ENCODE peak calls at places on chromosomes 4 and X, in seven cellular contexts. D, F, E, Y, T, P and V are unnamed samples.

GRCh38 chr4:57064811-57065711 is 45.1 kb downstream of the IGFBP7 start:
- DNase-seq in E (no peak), P (peak), D (no peak), F (no peak), Y (peak), T (peak), V (no peak)

GRCh38 chr4:150001815-150002214 is 76.4 kb upstream of the DCLK2 start:
- DNase-seq in F (no peak), E (no peak), Y (no peak), T (no peak), D (no peak), P (no peak), V (no peak)

GRCh38 chr4:66465111-66465510 is 794.8 kb upstream of the EPHA5 start:
- DNase-seq in T (no peak), Y (no peak), E (no peak), D (no peak), P (no peak), F (no peak), V (no peak)

GRCh38 chr4:836003-836511 is 10.1 kb upstream of the CPLX1 start:
- DNase-seq in Y (no peak), D (peak), T (no peak), P (no peak), F (no peak), E (no peak), V (no peak)

GRCh38 chrX:53544936-53545335 is 110.8 kb upstream of the HSD17B10 start:
- DNase-seq in P (no peak), F (no peak), E (no peak), Y (no peak), D (no peak), T (no peak), V (no peak)

GRCh38 chr4:151568966-151569365 is 160.0 kb downstream of the FHIP1A start:
- DNase-seq in D (no peak), P (no peak), F (no peak), Y (no peak), T (no peak), E (no peak), V (no peak)

GRCh38 chr4:97367878-97368277 is 775.4 kb downstream of the STPG2 start:
- DNase-seq in F (no peak), E (no peak), T (no peak), Y (no peak), P (no peak), D (no peak), V (no peak)

GRCh38 chr4:37762294-37763163 is 64.0 kb upstream of the PGM2 start:
- DNase-seq in F (no peak), P (no peak), Y (no peak), E (peak), D (no peak), T (no peak), V (no peak)

GRCh38 chr4:116001291-116001690 is 887.9 kb upstream of the NDST4 start:
- DNase-seq in P (no peak), Y (no peak), F (no peak), D (no peak), E (no peak), T (no peak), V (no peak)

GRCh38 chr4:111641813-111642579 is 503.3 kb upstream of the FAM241A start:
- DNase-seq in P (peak), Y (peak), F (no peak), T (peak), E (peak), D (no peak), V (peak)

GRCh38 chrX:13721819-13722527 is 12.4 kb downstream of the TRAPPC2 start:
- DNase-seq in F (no peak), Y (peak), P (peak), D (no peak), T (no peak), E (no peak), V (no peak)

GRCh38 chr4:81218206-81218605 is 3.2 kb upstream of the PRKG2 start:
- DNase-seq in T (no peak), E (no peak), D (no peak), P (no peak), Y (no peak), F (no peak), V (no peak)

GRCh38 chrX:2962346-2962745 is 33.2 kb upstream of the ARSD start:
- DNase-seq in T (peak), Y (no peak), F (no peak), E (no peak), P (no peak), D (no peak), V (no peak)

GRCh38 chrX:132257116-132257515 is 37.9 kb upstream of the RAP2C start:
- DNase-seq in F (no peak), T (no peak), Y (peak), D (no peak), E (no peak), P (no peak), V (no peak)

GRCh38 chr4:140603286-140603685 is 34.5 kb upstream of the UCP1 start:
- DNase-seq in E (no peak), D (no peak), T (no peak), P (no peak), Y (no peak), F (no peak), V (no peak)

GRCh38 chr4:87783781-87784180 is 15.6 kb upstream of the IBSP start:
- DNase-seq in Y (peak), F (no peak), T (no peak), D (no peak), P (no peak), E (no peak), V (no peak)

GRCh38 chrX:132375941-132376340 is 112.9 kb downstream of the MBNL3 start:
- DNase-seq in P (no peak), F (no peak), D (no peak), E (no peak), Y (no peak), T (no peak), V (no peak)

GRCh38 chr4:73976716-73977115 is 5.1 kb downstream of the PF4 start:
- DNase-seq in F (no peak), P (no peak), E (no peak), Y (peak), D (no peak), T (no peak), V (no peak)

GRCh38 chrX:23364416-23364815 is 29.8 kb downstream of the PTCHD1 start:
- DNase-seq in P (no peak), T (no peak), E (no peak), F (no peak), Y (no peak), D (no peak), V (no peak)

GRCh38 chr4:6200922-6201362 is 593 bp upstream of the JAKMIP1 start:
- DNase-seq in D (no peak), Y (no peak), P (no peak), E (no peak), T (no peak), F (peak), V (peak)
- H3K4me3 ChIP-seq in D (peak), Y (no peak), P (no peak), E (peak), T (peak), F (no peak), V (peak)

GRCh38 chrX:1393871-1394615 is 2.1 kb upstream of the SLC25A6 start:
- DNase-seq in T (no peak), F (no peak), D (peak), E (no peak), P (no peak), Y (no peak), V (no peak)
- H3K4me3 ChIP-seq in T (no peak), F (no peak), D (no peak), E (no peak), P (no peak), Y (peak), V (peak)

GRCh38 chrX:56762707-56763555 is 33.9 kb downstream of the NBDY start:
- DNase-seq in F (no peak), E (no peak), D (no peak), P (no peak), Y (no peak), T (no peak), V (no peak)

GRCh38 chrX:56763556-56764152 is 34.6 kb downstream of the NBDY start:
- DNase-seq in D (no peak), Y (no peak), T (peak), E (no peak), F (peak), P (no peak), V (peak)

GRCh38 chrX:56765816-56766553 is 36.9 kb downstream of the NBDY start:
- DNase-seq in F (no peak), T (peak), Y (peak), E (no peak), D (peak), P (no peak), V (no peak)

GRCh38 chrX:56764975-56765791 is 36.1 kb downstream of the NBDY start:
- DNase-seq in F (peak), E (no peak), Y (no peak), T (peak), P (no peak), D (peak), V (peak)

GRCh38 chrX:56764153-56764974 is 35.3 kb downstream of the NBDY start:
- DNase-seq in F (peak), T (peak), D (no peak), P (no peak), E (peak), Y (peak), V (peak)
- H3K4me3 ChIP-seq in F (no peak), T (peak), D (no peak), P (no peak), E (no peak), Y (no peak), V (peak)

GRCh38 chr4:78774395-78774794 is 1.8 kb upstream of the BMP2K start:
- DNase-seq in T (no peak), F (no peak), D (no peak), E (no peak), P (no peak), Y (no peak), V (no peak)
- H3K4me3 ChIP-seq in T (no peak), F (no peak), D (no peak), E (no peak), P (no peak), Y (no peak), V (no peak)

DNA sequence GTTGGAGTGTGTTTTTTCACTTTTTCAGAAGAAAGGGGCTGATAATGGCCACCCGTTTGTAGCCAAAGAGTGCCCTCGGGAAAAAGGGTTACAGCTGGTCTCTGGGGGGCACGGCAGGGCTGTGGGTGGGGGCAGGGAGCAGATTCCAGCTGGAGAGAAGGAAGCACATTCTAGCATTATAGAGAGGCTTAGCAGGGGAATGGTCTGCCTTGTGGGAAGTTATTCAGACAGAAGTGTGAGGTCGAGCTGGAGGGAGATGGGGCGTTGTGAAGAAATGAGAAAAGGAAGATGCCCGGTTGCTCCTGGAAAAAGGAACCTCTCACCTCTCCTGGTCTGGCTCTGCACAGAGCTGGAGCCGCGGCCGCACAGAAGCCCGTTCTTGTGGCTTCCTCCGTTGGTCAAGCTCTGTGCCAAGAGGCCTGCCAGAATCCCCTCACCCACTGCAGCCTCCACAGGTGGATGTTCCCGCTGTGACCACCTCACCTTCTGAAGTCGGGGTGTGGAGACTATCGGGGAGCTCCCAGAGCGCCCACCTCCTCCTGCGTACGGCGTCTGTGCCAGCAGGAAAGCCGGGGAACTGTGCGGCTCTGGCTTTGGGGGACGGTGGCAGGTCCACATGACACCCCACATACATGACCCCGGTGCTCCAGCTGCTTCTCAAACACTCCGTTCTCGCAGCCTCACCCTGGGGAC is 52.4 kb upstream of the HGFAC start:
- DNase-seq in F (no peak), T (no peak), Y (no peak), E (no peak), D (peak), P (no peak), V (no peak)
- H3K4me3 ChIP-seq in F (no peak), T (no peak), Y (peak), E (no peak), D (peak), P (peak), V (peak)